ENCODE peak calls at places on chromosomes 7 and 10, in eight cellular contexts. One of them, this sample, is unnamed.

GRCh38 chr10:114577133-114577532 is 80.9 kb downstream of the ABLIM1 start:
- DNase-seq in GM06990: no peak
- DNase-seq in ovary: no peak
- DNase-seq in kidney epithelial cell: peak; percentile 56
- DNase-seq in tibial nerve: no peak
- DNase-seq in fibroblast of lung: peak; percentile 88
- DNase-seq in CD4-positive, CD25-positive, alpha-beta regulatory T cell: no peak
- DNase-seq in GM12878: no peak
- DNase-seq in this sample: no peak

GRCh38 chr10:131258256-131258655 is 53.3 kb downstream of the TCERG1L start:
- DNase-seq in ovary: no peak
- DNase-seq in tibial nerve: no peak
- DNase-seq in fibroblast of lung: no peak
- DNase-seq in kidney epithelial cell: no peak
- DNase-seq in GM12878: no peak
- DNase-seq in CD4-positive, CD25-positive, alpha-beta regulatory T cell: no peak
- DNase-seq in GM06990: no peak
- DNase-seq in this sample: no peak

GRCh38 chr10:126902157-126902556 is 3.1 kb upstream of the DOCK1 start:
- DNase-seq in GM06990: no peak
- DNase-seq in tibial nerve: no peak
- DNase-seq in GM12878: no peak
- DNase-seq in kidney epithelial cell: peak; percentile 75
- DNase-seq in ovary: no peak
- DNase-seq in fibroblast of lung: peak; percentile 86
- DNase-seq in CD4-positive, CD25-positive, alpha-beta regulatory T cell: no peak
- DNase-seq in this sample: peak; percentile 35

GRCh38 chr10:27747096-27747451 is 1.5 kb upstream of the MKX start:
- DNase-seq in GM06990: no peak
- DNase-seq in tibial nerve: no peak
- DNase-seq in CD4-positive, CD25-positive, alpha-beta regulatory T cell: no peak
- DNase-seq in kidney epithelial cell: no peak
- DNase-seq in fibroblast of lung: no peak
- DNase-seq in ovary: no peak
- DNase-seq in GM12878: no peak
- DNase-seq in this sample: no peak

GRCh38 chr10:128091636-128092210 is 34.5 kb downstream of the MKI67 start:
- DNase-seq in CD4-positive, CD25-positive, alpha-beta regulatory T cell: no peak
- DNase-seq in tibial nerve: no peak
- DNase-seq in fibroblast of lung: no peak
- DNase-seq in ovary: no peak
- DNase-seq in kidney epithelial cell: no peak
- DNase-seq in GM06990: no peak
- DNase-seq in GM12878: no peak
- DNase-seq in this sample: no peak

GRCh38 chr10:4270116-4270515 is 485.1 kb upstream of the KLF6 start:
- DNase-seq in tibial nerve: no peak
- DNase-seq in kidney epithelial cell: peak; percentile 35
- DNase-seq in ovary: no peak
- DNase-seq in fibroblast of lung: peak; percentile 82
- DNase-seq in CD4-positive, CD25-positive, alpha-beta regulatory T cell: no peak
- DNase-seq in GM12878: no peak
- DNase-seq in GM06990: no peak
- DNase-seq in this sample: no peak

GRCh38 chr10:132495231-132495630 is 42.4 kb upstream of the INPP5A start:
- DNase-seq in CD4-positive, CD25-positive, alpha-beta regulatory T cell: no peak
- DNase-seq in tibial nerve: no peak
- DNase-seq in ovary: no peak
- DNase-seq in fibroblast of lung: no peak
- DNase-seq in GM06990: no peak
- DNase-seq in GM12878: no peak
- DNase-seq in kidney epithelial cell: no peak
- DNase-seq in this sample: no peak

GRCh38 chr7:27210441-27211083 is 10.7 kb upstream of the HOXA13 start:
- DNase-seq in CD4-positive, CD25-positive, alpha-beta regulatory T cell: no peak
- DNase-seq in GM12878: no peak
- DNase-seq in tibial nerve: peak; percentile 46
- DNase-seq in ovary: no peak
- DNase-seq in fibroblast of lung: peak; percentile 27
- DNase-seq in GM06990: no peak
- DNase-seq in kidney epithelial cell: no peak
- DNase-seq in this sample: no peak

GRCh38 chr10:108597031-108597430 is 1326.3 kb downstream of the XPNPEP1 start:
- DNase-seq in GM06990: no peak
- DNase-seq in ovary: no peak
- DNase-seq in fibroblast of lung: peak; percentile 79
- DNase-seq in kidney epithelial cell: no peak
- DNase-seq in GM12878: no peak
- DNase-seq in tibial nerve: no peak
- DNase-seq in CD4-positive, CD25-positive, alpha-beta regulatory T cell: no peak
- DNase-seq in this sample: no peak

GRCh38 chr7:42237162-42237821 is at the start of gene GLI3:
- DNase-seq in CD4-positive, CD25-positive, alpha-beta regulatory T cell: no peak
- DNase-seq in kidney epithelial cell: peak; percentile 56
- DNase-seq in ovary: peak; percentile 89
- DNase-seq in tibial nerve: peak; percentile 83
- DNase-seq in GM06990: peak; percentile 30
- DNase-seq in fibroblast of lung: peak; percentile 94
- DNase-seq in GM12878: no peak
- DNase-seq in this sample: no peak
- H3K27me3 ChIP-seq in CD4-positive, CD25-positive, alpha-beta regulatory T cell: peaks cover 31% of the 10 kb centered on the region
- H3K27me3 ChIP-seq in kidney epithelial cell: no peaks in the 10 kb centered on the region
- H3K27me3 ChIP-seq in ovary: no peaks in the 10 kb centered on the region
- H3K27me3 ChIP-seq in tibial nerve: no peaks in the 10 kb centered on the region
- H3K27me3 ChIP-seq in GM06990: no peaks in the 10 kb centered on the region
- H3K27me3 ChIP-seq in fibroblast of lung: no peaks in the 10 kb centered on the region
- H3K27me3 ChIP-seq in GM12878: peaks cover 12% of the 10 kb centered on the region
- H3K27me3 ChIP-seq in this sample: peaks cover 27% of the 10 kb centered on the region

DNA sequence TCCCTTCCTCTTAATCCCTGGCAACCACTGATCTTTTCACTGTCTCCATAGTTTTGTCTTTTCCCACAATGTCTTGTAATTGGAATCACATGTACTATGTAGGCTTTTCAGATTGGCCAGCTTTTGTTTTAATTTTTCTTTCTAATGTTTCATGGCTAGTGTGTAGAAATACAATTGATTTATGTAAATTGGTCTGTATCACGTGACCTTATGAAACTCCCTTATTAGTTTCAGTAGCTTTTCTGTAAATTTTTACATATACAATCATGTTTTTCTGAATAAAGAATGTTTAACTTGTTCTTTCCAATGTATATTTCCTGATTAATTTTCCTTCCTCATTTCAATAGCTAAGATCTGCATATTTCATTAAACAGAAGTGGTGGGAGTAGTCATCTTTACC is 319.3 kb downstream of the MDFIC start:
- DNase-seq in GM06990: no peak
- DNase-seq in kidney epithelial cell: no peak
- DNase-seq in CD4-positive, CD25-positive, alpha-beta regulatory T cell: no peak
- DNase-seq in ovary: no peak
- DNase-seq in tibial nerve: no peak
- DNase-seq in GM12878: no peak
- DNase-seq in fibroblast of lung: no peak
- DNase-seq in this sample: no peak
- H3K27me3 ChIP-seq in GM06990: no peaks in the 10 kb centered on the region
- H3K27me3 ChIP-seq in kidney epithelial cell: no peaks in the 10 kb centered on the region
- H3K27me3 ChIP-seq in CD4-positive, CD25-positive, alpha-beta regulatory T cell: no peaks in the 10 kb centered on the region
- H3K27me3 ChIP-seq in ovary: peaks cover 3% of the 10 kb centered on the region
- H3K27me3 ChIP-seq in tibial nerve: no peaks in the 10 kb centered on the region
- H3K27me3 ChIP-seq in GM12878: no peaks in the 10 kb centered on the region
- H3K27me3 ChIP-seq in fibroblast of lung: no peaks in the 10 kb centered on the region
- H3K27me3 ChIP-seq in this sample: no peaks in the 10 kb centered on the region

GRCh38 chr10:52679117-52679516 is 93.5 kb downstream of the MBL2 start:
- DNase-seq in GM06990: no peak
- DNase-seq in fibroblast of lung: no peak
- DNase-seq in kidney epithelial cell: no peak
- DNase-seq in ovary: no peak
- DNase-seq in GM12878: no peak
- DNase-seq in CD4-positive, CD25-positive, alpha-beta regulatory T cell: no peak
- DNase-seq in tibial nerve: no peak
- DNase-seq in this sample: no peak

GRCh38 chr10:52677087-52677486 is 95.5 kb downstream of the MBL2 start:
- DNase-seq in fibroblast of lung: peak; percentile 25
- DNase-seq in ovary: no peak
- DNase-seq in tibial nerve: no peak
- DNase-seq in GM12878: no peak
- DNase-seq in kidney epithelial cell: no peak
- DNase-seq in CD4-positive, CD25-positive, alpha-beta regulatory T cell: no peak
- DNase-seq in GM06990: no peak
- DNase-seq in this sample: no peak

GRCh38 chr10:52682766-52683165 is 89.8 kb downstream of the MBL2 start:
- DNase-seq in fibroblast of lung: no peak
- DNase-seq in ovary: no peak
- DNase-seq in GM06990: no peak
- DNase-seq in CD4-positive, CD25-positive, alpha-beta regulatory T cell: no peak
- DNase-seq in tibial nerve: no peak
- DNase-seq in kidney epithelial cell: no peak
- DNase-seq in GM12878: no peak
- DNase-seq in this sample: no peak

GRCh38 chr10:52674474-52674873 is 98.1 kb downstream of the MBL2 start:
- DNase-seq in GM12878: no peak
- DNase-seq in kidney epithelial cell: no peak
- DNase-seq in CD4-positive, CD25-positive, alpha-beta regulatory T cell: no peak
- DNase-seq in GM06990: no peak
- DNase-seq in tibial nerve: no peak
- DNase-seq in ovary: no peak
- DNase-seq in fibroblast of lung: no peak
- DNase-seq in this sample: no peak

DNA sequence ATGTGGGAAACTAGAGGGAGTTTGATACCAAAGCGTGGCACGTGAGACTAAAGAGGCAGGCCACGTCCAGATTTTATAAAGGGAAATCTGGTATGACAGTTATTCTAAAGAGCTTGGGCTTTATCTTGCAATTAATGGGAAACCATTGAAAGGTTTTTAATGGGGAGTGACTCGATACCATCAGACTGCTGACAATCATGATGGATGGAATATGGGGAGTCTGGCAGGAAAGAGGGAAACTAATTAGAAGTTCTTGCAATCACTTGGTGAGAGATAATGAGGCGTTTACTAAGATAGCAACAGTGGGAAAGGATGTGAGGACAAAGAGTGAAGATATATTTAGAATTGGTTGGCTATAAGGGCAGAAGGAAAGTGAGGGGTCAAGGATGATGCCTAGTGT is 94.0 kb downstream of the MBL2 start:
- DNase-seq in ovary: no peak
- DNase-seq in GM12878: no peak
- DNase-seq in CD4-positive, CD25-positive, alpha-beta regulatory T cell: no peak
- DNase-seq in GM06990: no peak
- DNase-seq in tibial nerve: no peak
- DNase-seq in kidney epithelial cell: no peak
- DNase-seq in fibroblast of lung: no peak
- DNase-seq in this sample: no peak
- H3K27me3 ChIP-seq in ovary: no peaks in the 10 kb centered on the region
- H3K27me3 ChIP-seq in GM12878: no peaks in the 10 kb centered on the region
- H3K27me3 ChIP-seq in CD4-positive, CD25-positive, alpha-beta regulatory T cell: no peaks in the 10 kb centered on the region
- H3K27me3 ChIP-seq in GM06990: no peaks in the 10 kb centered on the region
- H3K27me3 ChIP-seq in tibial nerve: no peaks in the 10 kb centered on the region
- H3K27me3 ChIP-seq in kidney epithelial cell: no peaks in the 10 kb centered on the region
- H3K27me3 ChIP-seq in fibroblast of lung: peaks cover 2% of the 10 kb centered on the region
- H3K27me3 ChIP-seq in this sample: no peaks in the 10 kb centered on the region

GRCh38 chr7:100719523-100720319 is 547 bp upstream of the EPO start:
- DNase-seq in CD4-positive, CD25-positive, alpha-beta regulatory T cell: no peak
- DNase-seq in GM06990: no peak
- DNase-seq in fibroblast of lung: peak; percentile 42
- DNase-seq in tibial nerve: no peak
- DNase-seq in kidney epithelial cell: no peak
- DNase-seq in ovary: no peak
- DNase-seq in GM12878: no peak
- DNase-seq in this sample: no peak

GRCh38 chr7:100722480-100723212 is 2.4 kb downstream of the EPO start:
- DNase-seq in GM06990: no peak
- DNase-seq in ovary: no peak
- DNase-seq in CD4-positive, CD25-positive, alpha-beta regulatory T cell: no peak
- DNase-seq in GM12878: no peak
- DNase-seq in tibial nerve: no peak
- DNase-seq in fibroblast of lung: no peak
- DNase-seq in kidney epithelial cell: no peak
- DNase-seq in this sample: no peak

GRCh38 chr7:100720320-100720644 is at the start of gene EPO:
- DNase-seq in GM06990: no peak
- DNase-seq in GM12878: no peak
- DNase-seq in kidney epithelial cell: no peak
- DNase-seq in CD4-positive, CD25-positive, alpha-beta regulatory T cell: no peak
- DNase-seq in ovary: no peak
- DNase-seq in tibial nerve: no peak
- DNase-seq in fibroblast of lung: no peak
- DNase-seq in this sample: no peak

GRCh38 chr7:100721505-100721812 is 1.2 kb downstream of the EPO start:
- DNase-seq in kidney epithelial cell: no peak
- DNase-seq in tibial nerve: no peak
- DNase-seq in GM12878: no peak
- DNase-seq in CD4-positive, CD25-positive, alpha-beta regulatory T cell: no peak
- DNase-seq in ovary: no peak
- DNase-seq in GM06990: no peak
- DNase-seq in fibroblast of lung: no peak
- DNase-seq in this sample: no peak

DNA sequence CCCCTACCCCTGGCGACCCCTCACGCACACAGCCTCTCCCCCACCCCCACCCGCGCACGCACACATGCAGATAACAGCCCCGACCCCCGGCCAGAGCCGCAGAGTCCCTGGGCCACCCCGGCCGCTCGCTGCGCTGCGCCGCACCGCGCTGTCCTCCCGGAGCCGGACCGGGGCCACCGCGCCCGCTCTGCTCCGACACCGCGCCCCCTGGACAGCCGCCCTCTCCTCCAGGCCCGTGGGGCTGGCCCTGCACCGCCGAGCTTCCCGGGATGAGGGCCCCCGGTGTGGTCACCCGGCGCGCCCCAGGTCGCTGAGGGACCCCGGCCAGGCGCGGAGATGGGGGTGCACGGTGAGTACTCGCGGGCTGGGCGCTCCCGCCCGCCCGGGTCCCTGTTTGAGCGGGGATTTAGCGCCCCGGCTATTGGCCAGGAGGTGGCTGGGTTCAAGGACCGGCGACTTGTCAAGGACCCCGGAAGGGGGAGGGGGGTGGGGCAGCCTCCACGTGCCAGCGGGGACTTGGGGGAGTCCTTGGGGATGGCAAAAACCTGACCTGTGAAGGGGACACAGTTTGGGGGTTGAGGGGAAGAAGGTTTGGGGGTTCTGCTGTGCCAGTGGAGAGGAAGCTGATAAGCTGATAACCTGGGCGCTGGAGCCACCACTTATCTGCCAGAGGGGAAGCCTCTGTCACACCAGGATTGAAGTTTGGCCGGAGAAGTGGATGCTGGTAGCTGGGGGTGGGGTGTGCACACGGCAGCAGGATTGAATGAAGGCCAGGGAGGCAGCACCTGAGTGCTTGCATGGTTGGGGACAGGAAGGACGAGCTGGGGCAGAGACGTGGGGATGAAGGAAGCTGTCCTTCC is 607 bp downstream of the EPO start:
- DNase-seq in CD4-positive, CD25-positive, alpha-beta regulatory T cell: no peak
- DNase-seq in tibial nerve: no peak
- DNase-seq in GM06990: no peak
- DNase-seq in kidney epithelial cell: no peak
- DNase-seq in ovary: no peak
- DNase-seq in fibroblast of lung: no peak
- DNase-seq in GM12878: no peak
- DNase-seq in this sample: no peak
- H3K27me3 ChIP-seq in CD4-positive, CD25-positive, alpha-beta regulatory T cell: peaks cover 8% of the 10 kb centered on the region
- H3K27me3 ChIP-seq in tibial nerve: peaks cover 44% of the 10 kb centered on the region
- H3K27me3 ChIP-seq in GM06990: peaks cover 1% of the 10 kb centered on the region
- H3K27me3 ChIP-seq in kidney epithelial cell: peaks cover 39% of the 10 kb centered on the region
- H3K27me3 ChIP-seq in ovary: no peaks in the 10 kb centered on the region
- H3K27me3 ChIP-seq in fibroblast of lung: peaks cover 41% of the 10 kb centered on the region
- H3K27me3 ChIP-seq in GM12878: peaks cover 4% of the 10 kb centered on the region
- H3K27me3 ChIP-seq in this sample: no peaks in the 10 kb centered on the region

This sample was measured in Panc1.